ENCODE peak calls at places on chromosomes 16 and 17, in ten cellular contexts. One of them, this sample, is unnamed.

GRCh38 chr16:86819523-86819887 is 241.2 kb downstream of the FOXL1 start:
- DNase-seq in Karpas-422: no peak
- DNase-seq in ELF-1: no peak
- DNase-seq in A549: no peak
- DNase-seq in NCI-H748 treated with DMSO at 0.1 percent for 48 hours: no peak
- DNase-seq in T follicular helper cell: no peak
- DNase-seq in EL: no peak
- DNase-seq in D341Med: no peak
- DNase-seq in NCI-H1092: no peak
- DNase-seq in heart right ventricle: no peak
- DNase-seq in this sample: no peak

GRCh38 chr17:45410144-45411091 is 22.3 kb downstream of the ARHGAP27 start:
- DNase-seq in T follicular helper cell: peak
- DNase-seq in ELF-1: no peak
- DNase-seq in D341Med: no peak
- DNase-seq in Karpas-422: peak
- DNase-seq in A549: no peak
- DNase-seq in heart right ventricle: no peak
- DNase-seq in NCI-H1092: no peak
- DNase-seq in NCI-H748 treated with DMSO at 0.1 percent for 48 hours: no peak
- DNase-seq in EL: no peak
- DNase-seq in this sample: no peak

GRCh38 chr16:85437161-85438052 is 175.7 kb upstream of the GSE1 start:
- DNase-seq in Karpas-422: no peak
- DNase-seq in A549: no peak
- DNase-seq in NCI-H748 treated with DMSO at 0.1 percent for 48 hours: no peak
- DNase-seq in ELF-1: peak
- DNase-seq in T follicular helper cell: no peak
- DNase-seq in heart right ventricle: no peak
- DNase-seq in D341Med: peak
- DNase-seq in NCI-H1092: peak
- DNase-seq in EL: no peak
- DNase-seq in this sample: peak

GRCh38 chr17:4948997-4949320 is 629 bp upstream of the PFN1 start:
- DNase-seq in NCI-H748 treated with DMSO at 0.1 percent for 48 hours: peak
- DNase-seq in NCI-H1092: peak
- DNase-seq in Karpas-422: peak
- DNase-seq in heart right ventricle: peak
- DNase-seq in A549: peak
- DNase-seq in ELF-1: peak
- DNase-seq in T follicular helper cell: peak
- DNase-seq in D341Med: peak
- DNase-seq in EL: peak
- DNase-seq in this sample: peak

GRCh38 chr16:86061771-86062170 is 162.8 kb downstream of the IRF8 start:
- DNase-seq in heart right ventricle: no peak
- DNase-seq in NCI-H1092: no peak
- DNase-seq in Karpas-422: no peak
- DNase-seq in EL: no peak
- DNase-seq in A549: no peak
- DNase-seq in T follicular helper cell: no peak
- DNase-seq in D341Med: no peak
- DNase-seq in ELF-1: no peak
- DNase-seq in NCI-H748 treated with DMSO at 0.1 percent for 48 hours: no peak
- DNase-seq in this sample: no peak

GRCh38 chr16:79997257-79997656 is 396.7 kb upstream of the MAF start:
- DNase-seq in ELF-1: peak
- DNase-seq in heart right ventricle: no peak
- DNase-seq in NCI-H1092: no peak
- DNase-seq in T follicular helper cell: no peak
- DNase-seq in EL: peak
- DNase-seq in Karpas-422: peak
- DNase-seq in NCI-H748 treated with DMSO at 0.1 percent for 48 hours: no peak
- DNase-seq in A549: peak
- DNase-seq in D341Med: no peak
- DNase-seq in this sample: peak

GRCh38 chr17:34269969-34270368 is at the start of gene CCL7:
- DNase-seq in NCI-H748 treated with DMSO at 0.1 percent for 48 hours: no peak
- DNase-seq in Karpas-422: no peak
- DNase-seq in A549: no peak
- DNase-seq in NCI-H1092: no peak
- DNase-seq in heart right ventricle: no peak
- DNase-seq in EL: peak
- DNase-seq in T follicular helper cell: no peak
- DNase-seq in D341Med: no peak
- DNase-seq in ELF-1: no peak
- DNase-seq in this sample: no peak

GRCh38 chr17:28145348-28145747 is 102.9 kb downstream of the NLK start:
- DNase-seq in T follicular helper cell: no peak
- DNase-seq in ELF-1: no peak
- DNase-seq in A549: no peak
- DNase-seq in D341Med: no peak
- DNase-seq in NCI-H1092: no peak
- DNase-seq in NCI-H748 treated with DMSO at 0.1 percent for 48 hours: no peak
- DNase-seq in heart right ventricle: no peak
- DNase-seq in Karpas-422: peak
- DNase-seq in EL: peak
- DNase-seq in this sample: no peak

GRCh38 chr17:3635474-3636153 is 436 bp downstream of the SHPK start:
- DNase-seq in NCI-H1092: no peak
- DNase-seq in Karpas-422: no peak
- DNase-seq in ELF-1: peak
- DNase-seq in EL: no peak
- DNase-seq in D341Med: no peak
- DNase-seq in T follicular helper cell: no peak
- DNase-seq in heart right ventricle: no peak
- DNase-seq in NCI-H748 treated with DMSO at 0.1 percent for 48 hours: no peak
- DNase-seq in A549: no peak
- DNase-seq in this sample: no peak

GRCh38 chr17:412211-413015 is 59.8 kb upstream of the RPH3AL start:
- DNase-seq in Karpas-422: peak
- DNase-seq in A549: peak
- DNase-seq in NCI-H1092: no peak
- DNase-seq in D341Med: no peak
- DNase-seq in T follicular helper cell: peak
- DNase-seq in ELF-1: peak
- DNase-seq in EL: peak
- DNase-seq in heart right ventricle: no peak
- DNase-seq in NCI-H748 treated with DMSO at 0.1 percent for 48 hours: peak
- DNase-seq in this sample: peak

GRCh38 chr17:29124931-29125270 is 55.3 kb downstream of the MYO18A start:
- DNase-seq in heart right ventricle: peak
- DNase-seq in D341Med: no peak
- DNase-seq in NCI-H748 treated with DMSO at 0.1 percent for 48 hours: no peak
- DNase-seq in Karpas-422: no peak
- DNase-seq in A549: no peak
- DNase-seq in ELF-1: no peak
- DNase-seq in T follicular helper cell: no peak
- DNase-seq in EL: no peak
- DNase-seq in NCI-H1092: no peak
- DNase-seq in this sample: no peak